ENCODE peak calls at places on chromosomes 2 and 18, in nine cellular contexts. One of them, this sample, is unnamed.

GRCh38 chr2:30332791-30333453 is 101.6 kb downstream of the LBH start:
- DNase-seq in GDM1: no peak
- DNase-seq in Daoy: no peak
- DNase-seq in H54: no peak
- DNase-seq in K562: no peak
- DNase-seq in NCI-H446: no peak
- DNase-seq in A549: no peak
- DNase-seq in stimulated activated CD8-positive, alpha-beta memory T cell treated with anti-CD3 and anti-CD28 coated beads, Interleukin-15, amount 100 ng/mL, for 1 hour: no peak
- DNase-seq in T-helper 2 cell treated with Interferon-gamma antibody and Interleukin-4, amounts not matched to agents 5 μg/mL and 100 μg/mL, for 36 hours: peak; percentile 73
- DNase-seq in this sample: no peak

GRCh38 chr2:8573942-8574195 is 108.0 kb upstream of the ID2 start:
- DNase-seq in H54: no peak
- DNase-seq in K562: no peak
- DNase-seq in A549: no peak
- DNase-seq in T-helper 2 cell treated with Interferon-gamma antibody and Interleukin-4, amounts not matched to agents 5 μg/mL and 100 μg/mL, for 36 hours: no peak
- DNase-seq in stimulated activated CD8-positive, alpha-beta memory T cell treated with anti-CD3 and anti-CD28 coated beads, Interleukin-15, amount 100 ng/mL, for 1 hour: no peak
- DNase-seq in GDM1: no peak
- DNase-seq in Daoy: no peak
- DNase-seq in NCI-H446: no peak
- DNase-seq in this sample: no peak

GRCh38 chr2:15426606-15427005 is 134.5 kb downstream of the NBAS start:
- DNase-seq in stimulated activated CD8-positive, alpha-beta memory T cell treated with anti-CD3 and anti-CD28 coated beads, Interleukin-15, amount 100 ng/mL, for 1 hour: no peak
- DNase-seq in T-helper 2 cell treated with Interferon-gamma antibody and Interleukin-4, amounts not matched to agents 5 μg/mL and 100 μg/mL, for 36 hours: no peak
- DNase-seq in Daoy: no peak
- DNase-seq in K562: no peak
- DNase-seq in A549: no peak
- DNase-seq in NCI-H446: no peak
- DNase-seq in GDM1: no peak
- DNase-seq in H54: no peak
- DNase-seq in this sample: no peak

GRCh38 chr2:132632000-132632649 is 37.9 kb downstream of the LYPD1 start:
- DNase-seq in H54: no peak
- DNase-seq in K562: no peak
- DNase-seq in GDM1: no peak
- DNase-seq in stimulated activated CD8-positive, alpha-beta memory T cell treated with anti-CD3 and anti-CD28 coated beads, Interleukin-15, amount 100 ng/mL, for 1 hour: no peak
- DNase-seq in NCI-H446: no peak
- DNase-seq in Daoy: no peak
- DNase-seq in T-helper 2 cell treated with Interferon-gamma antibody and Interleukin-4, amounts not matched to agents 5 μg/mL and 100 μg/mL, for 36 hours: no peak
- DNase-seq in A549: no peak
- DNase-seq in this sample: peak; percentile 7

GRCh38 chr2:180520816-180521595 is 459.4 kb upstream of the UBE2E3 start:
- DNase-seq in NCI-H446: no peak
- DNase-seq in K562: no peak
- DNase-seq in T-helper 2 cell treated with Interferon-gamma antibody and Interleukin-4, amounts not matched to agents 5 μg/mL and 100 μg/mL, for 36 hours: no peak
- DNase-seq in H54: no peak
- DNase-seq in A549: peak; percentile 28
- DNase-seq in stimulated activated CD8-positive, alpha-beta memory T cell treated with anti-CD3 and anti-CD28 coated beads, Interleukin-15, amount 100 ng/mL, for 1 hour: no peak
- DNase-seq in GDM1: no peak
- DNase-seq in Daoy: peak; percentile 6
- DNase-seq in this sample: no peak

GRCh38 chr2:75211371-75211770 is 12.1 kb upstream of the TACR1 start:
- DNase-seq in H54: no peak
- DNase-seq in stimulated activated CD8-positive, alpha-beta memory T cell treated with anti-CD3 and anti-CD28 coated beads, Interleukin-15, amount 100 ng/mL, for 1 hour: no peak
- DNase-seq in NCI-H446: no peak
- DNase-seq in T-helper 2 cell treated with Interferon-gamma antibody and Interleukin-4, amounts not matched to agents 5 μg/mL and 100 μg/mL, for 36 hours: no peak
- DNase-seq in GDM1: no peak
- DNase-seq in K562: no peak
- DNase-seq in Daoy: no peak
- DNase-seq in A549: no peak
- DNase-seq in this sample: no peak

GRCh38 chr18:47677952-47678351 is 252.5 kb downstream of the SMAD2 start:
- DNase-seq in K562: no peak
- DNase-seq in stimulated activated CD8-positive, alpha-beta memory T cell treated with anti-CD3 and anti-CD28 coated beads, Interleukin-15, amount 100 ng/mL, for 1 hour: no peak
- DNase-seq in GDM1: no peak
- DNase-seq in H54: no peak
- DNase-seq in A549: no peak
- DNase-seq in NCI-H446: no peak
- DNase-seq in T-helper 2 cell treated with Interferon-gamma antibody and Interleukin-4, amounts not matched to agents 5 μg/mL and 100 μg/mL, for 36 hours: no peak
- DNase-seq in Daoy: no peak
- DNase-seq in this sample: no peak

GRCh38 chr2:88212251-88212790 is 42.2 kb downstream of the THNSL2 start:
- DNase-seq in NCI-H446: no peak
- DNase-seq in stimulated activated CD8-positive, alpha-beta memory T cell treated with anti-CD3 and anti-CD28 coated beads, Interleukin-15, amount 100 ng/mL, for 1 hour: no peak
- DNase-seq in H54: no peak
- DNase-seq in GDM1: no peak
- DNase-seq in Daoy: peak; percentile 23
- DNase-seq in T-helper 2 cell treated with Interferon-gamma antibody and Interleukin-4, amounts not matched to agents 5 μg/mL and 100 μg/mL, for 36 hours: no peak
- DNase-seq in A549: no peak
- DNase-seq in K562: no peak
- DNase-seq in this sample: no peak

GRCh38 chr2:19120941-19121750 is 237.3 kb downstream of the OSR1 start:
- DNase-seq in NCI-H446: no peak
- DNase-seq in GDM1: no peak
- DNase-seq in T-helper 2 cell treated with Interferon-gamma antibody and Interleukin-4, amounts not matched to agents 5 μg/mL and 100 μg/mL, for 36 hours: no peak
- DNase-seq in stimulated activated CD8-positive, alpha-beta memory T cell treated with anti-CD3 and anti-CD28 coated beads, Interleukin-15, amount 100 ng/mL, for 1 hour: no peak
- DNase-seq in Daoy: peak; percentile 81
- DNase-seq in A549: no peak
- DNase-seq in K562: no peak
- DNase-seq in H54: peak; percentile 57
- DNase-seq in this sample: no peak

GRCh38 chr2:15941483-15941853 is 1.1 kb downstream of the MYCN start:
- DNase-seq in A549: peak; percentile 25
- DNase-seq in T-helper 2 cell treated with Interferon-gamma antibody and Interleukin-4, amounts not matched to agents 5 μg/mL and 100 μg/mL, for 36 hours: no peak
- DNase-seq in K562: no peak
- DNase-seq in Daoy: no peak
- DNase-seq in GDM1: peak; percentile 86
- DNase-seq in NCI-H446: no peak
- DNase-seq in stimulated activated CD8-positive, alpha-beta memory T cell treated with anti-CD3 and anti-CD28 coated beads, Interleukin-15, amount 100 ng/mL, for 1 hour: no peak
- DNase-seq in H54: no peak
- DNase-seq in this sample: no peak

GRCh38 chr2:177187631-177188312 is 24.8 kb upstream of the HNRNPA3 start:
- DNase-seq in K562: no peak
- DNase-seq in T-helper 2 cell treated with Interferon-gamma antibody and Interleukin-4, amounts not matched to agents 5 μg/mL and 100 μg/mL, for 36 hours: no peak
- DNase-seq in NCI-H446: no peak
- DNase-seq in Daoy: peak; percentile 62
- DNase-seq in GDM1: no peak
- DNase-seq in H54: no peak
- DNase-seq in stimulated activated CD8-positive, alpha-beta memory T cell treated with anti-CD3 and anti-CD28 coated beads, Interleukin-15, amount 100 ng/mL, for 1 hour: no peak
- DNase-seq in A549: no peak
- DNase-seq in this sample: no peak

GRCh38 chr2:130287656-130288026 is 55.1 kb upstream of the IMP4 start:
- DNase-seq in A549: no peak
- DNase-seq in Daoy: no peak
- DNase-seq in GDM1: no peak
- DNase-seq in NCI-H446: no peak
- DNase-seq in stimulated activated CD8-positive, alpha-beta memory T cell treated with anti-CD3 and anti-CD28 coated beads, Interleukin-15, amount 100 ng/mL, for 1 hour: no peak
- DNase-seq in H54: no peak
- DNase-seq in T-helper 2 cell treated with Interferon-gamma antibody and Interleukin-4, amounts not matched to agents 5 μg/mL and 100 μg/mL, for 36 hours: no peak
- DNase-seq in K562: no peak
- DNase-seq in this sample: no peak

This sample was measured in cerebellum.